ENCODE peak calls at places on chromosomes 4 and X, in nine cellular contexts. I is brain microvascular endothelial cell, U is left ventricle myocardium inferior, X is Calu3, W is endodermal cell, G is OCI-LY7, N is endothelial cell, O is IMR-90, S is sigmoid colon. D is an unnamed sample.
A peak's percentile ranks its signal among the peaks of the same experiment; 100 is the strongest.

GRCh38 chrX:23403849-23404248 is 69.2 kb downstream of the PTCHD1 start:
- DNase-seq in G (peak; percentile 0), I (no peak), N (no peak), S (no peak), O (no peak), U (no peak), W (peak; percentile 63), X (peak; percentile 24), D (no peak)

GRCh38 chr4:58849026-58849425 is 1738.8 kb upstream of the IGFBP7 start:
- DNase-seq in X (no peak), G (no peak), N (no peak), S (no peak), O (no peak), I (no peak), U (no peak), W (no peak), D (no peak)

GRCh38 chr4:76977731-76978350 is 28.3 kb downstream of the SEPTIN11 start:
- DNase-seq in U (no peak), S (no peak), I (peak; percentile 35), N (no peak), G (no peak), W (no peak), O (peak; percentile 87), X (no peak), D (no peak)

GRCh38 chrX:53550756-53551463 is 116.7 kb upstream of the HSD17B10 start:
- DNase-seq in W (no peak), I (no peak), G (no peak), N (no peak), X (no peak), U (no peak), O (no peak), S (no peak), D (no peak)

GRCh38 chr4:184694412-184694956 is 39.4 kb downstream of the CENPU start:
- DNase-seq in S (no peak), N (no peak), O (no peak), X (no peak), I (no peak), G (no peak), U (no peak), W (no peak), D (no peak)

GRCh38 chr4:84503495-84504437 is 4.7 kb upstream of the NKX6-1 start:
- DNase-seq in X (peak; percentile 39), W (peak; percentile 70), G (peak; percentile 63), I (peak; percentile 68), U (no peak), N (peak; percentile 59), S (no peak), O (peak; percentile 66), D (no peak)

GRCh38 chr4:185865901-185866328 is 53.9 kb upstream of the SORBS2 start:
- DNase-seq in N (no peak), W (no peak), I (peak; percentile 74), S (no peak), X (peak; percentile 52), O (peak; percentile 44), G (no peak), U (peak; percentile 26), D (no peak)

GRCh38 chr4:69239092-69239491 is 24.5 kb upstream of the UGT2B11 start:
- DNase-seq in I (no peak), W (no peak), O (no peak), U (no peak), S (no peak), N (no peak), X (no peak), G (no peak), D (no peak)

GRCh38 chrX:72100824-72101351 is 30.8 kb downstream of the RTL5 start:
- DNase-seq in G (no peak), U (no peak), N (no peak), W (no peak), X (no peak), O (no peak), I (no peak), S (no peak), D (no peak)

GRCh38 chrX:36577006-36577405 is 431.2 kb upstream of the FAM47C start:
- DNase-seq in U (no peak), G (no peak), S (no peak), O (no peak), X (no peak), W (no peak), N (no peak), I (no peak), D (no peak)

GRCh38 chr4:25161599-25161960 is 1.3 kb upstream of the SEPSECS start:
- DNase-seq in X (no peak), I (no peak), S (no peak), W (no peak), O (no peak), U (no peak), N (no peak), G (peak; percentile 39), D (no peak)

GRCh38 chr4:166886708-166887107 is 347.6 kb downstream of the SPOCK3 start:
- DNase-seq in W (no peak), G (no peak), O (no peak), I (no peak), U (no peak), S (no peak), N (no peak), X (no peak), D (no peak)

DNA sequence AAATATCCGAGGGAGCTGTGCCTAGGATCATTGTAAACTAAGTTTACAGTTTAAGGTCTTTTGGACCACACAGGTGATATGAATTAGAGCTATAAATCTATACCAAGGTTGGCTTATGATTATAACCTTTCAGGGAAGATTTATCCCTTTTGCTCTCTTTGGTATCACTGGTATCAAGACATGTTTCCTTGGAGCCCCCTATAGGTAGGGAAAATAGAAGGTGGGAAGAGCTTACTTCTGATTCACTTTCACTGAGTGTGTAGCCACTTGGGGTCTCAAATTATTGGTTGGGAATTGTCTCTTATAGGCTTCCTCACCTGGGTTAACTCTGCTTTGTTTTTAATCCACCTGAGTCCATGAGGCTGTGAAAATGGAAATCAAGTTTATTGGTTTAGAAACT is 262.1 kb upstream of the NR3C2 start:
- DNase-seq in S (no peak), G (no peak), O (no peak), W (no peak), X (no peak), I (no peak), N (no peak), U (no peak), D (no peak)
- TF ChIP-seq CTCF in S (no peak), G (peak; percentile 28), O (no peak), W (peak; percentile 67), X (no peak), I (no peak), N (no peak), U (peak; percentile 35), D (peak; percentile 23)

GRCh38 chr4:151530783-151531182 is 121.8 kb downstream of the FHIP1A start:
- DNase-seq in U (no peak), X (no peak), N (no peak), S (no peak), G (peak; percentile 5), O (no peak), W (no peak), I (no peak), D (no peak)

GRCh38 chr4:151532001-151532708 is 123.2 kb downstream of the FHIP1A start:
- DNase-seq in S (no peak), N (no peak), U (no peak), I (no peak), G (no peak), W (no peak), X (no peak), O (no peak), D (no peak)

GRCh38 chr4:151530230-151530629 is 121.3 kb downstream of the FHIP1A start:
- DNase-seq in G (no peak), S (no peak), U (no peak), O (no peak), W (no peak), I (no peak), N (no peak), X (no peak), D (no peak)

GRCh38 chr4:151527699-151528098 is 118.7 kb downstream of the FHIP1A start:
- DNase-seq in I (no peak), X (no peak), O (no peak), G (no peak), S (no peak), U (no peak), N (no peak), W (no peak), D (no peak)

DNA sequence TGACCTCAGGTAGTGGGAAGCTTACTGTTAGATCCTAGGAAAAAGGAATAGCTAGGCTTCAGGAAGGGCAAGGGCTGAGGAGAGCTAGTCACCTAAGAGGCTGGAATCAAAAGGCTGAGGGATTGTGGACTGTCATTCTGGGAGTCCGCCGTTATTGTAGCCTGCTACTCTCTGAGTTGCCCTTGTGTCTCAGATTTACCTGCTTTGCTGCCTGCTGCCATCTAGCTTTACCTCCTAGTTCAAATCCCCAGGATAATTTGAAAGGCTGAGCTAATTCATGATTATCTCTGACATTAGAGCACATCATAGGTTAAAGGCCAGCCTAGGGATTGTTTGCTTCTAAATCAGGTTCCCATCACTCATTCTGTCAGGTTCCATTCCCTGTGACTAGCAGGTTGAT is 120.2 kb downstream of the FHIP1A start:
- DNase-seq in S (no peak), U (no peak), O (no peak), G (no peak), N (no peak), W (no peak), X (no peak), I (no peak), D (no peak)
- TF ChIP-seq CTCF in S (no peak), U (no peak), O (no peak), G (no peak), N (no peak), W (no peak), X (no peak), I (no peak), D (no peak)

DNA sequence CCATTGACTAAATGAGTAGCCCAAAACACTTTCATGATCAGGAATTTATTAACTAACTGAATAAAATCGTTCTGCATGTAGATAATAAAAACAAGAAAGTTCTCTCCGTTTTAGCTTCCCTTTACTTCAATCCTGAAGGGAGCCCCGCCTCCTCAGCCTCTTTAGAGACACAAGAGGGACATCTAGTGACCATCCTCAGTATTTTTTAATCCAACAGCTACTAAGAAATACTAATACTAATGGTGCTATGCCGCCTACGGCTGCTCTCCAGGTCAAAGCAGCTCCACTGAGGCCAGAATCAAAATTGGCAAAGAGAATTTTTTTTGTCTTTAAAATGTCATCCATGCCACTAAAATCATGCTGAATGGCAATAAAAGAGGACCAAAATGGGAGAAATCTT is 3.2 kb upstream of the PCDH19 start:
- DNase-seq in N (no peak), X (peak; percentile 38), W (peak; percentile 71), G (peak; percentile 38), O (peak; percentile 48), S (no peak), I (peak; percentile 27), U (no peak), D (no peak)
- TF ChIP-seq CTCF in N (no peak), X (peak; percentile 24), W (peak; percentile 87), G (peak; percentile 74), O (peak; percentile 57), S (peak; percentile 26), I (peak; percentile 59), U (peak; percentile 64), D (peak; percentile 47)

GRCh38 chr4:74692973-74693372 is 101.3 kb downstream of the BTC start:
- DNase-seq in X (no peak), U (no peak), G (no peak), O (peak; percentile 52), N (no peak), W (no peak), S (peak; percentile 93), I (no peak), D (no peak)
- TF ChIP-seq CTCF in X (no peak), U (no peak), G (no peak), O (no peak), N (no peak), W (no peak), S (no peak), I (no peak), D (no peak)